ENCODE peak calls at places on chromosome 22, in nine cellular contexts. One of them, this sample, is unnamed.
A peak's percentile ranks its signal among the peaks of the same experiment; 100 is the strongest.

GRCh38 chr22:42404266-42404665 is 27.9 kb downstream of the NFAM1 start:
- DNase-seq in PC-3: no peak
- DNase-seq in activated naive CD4-positive, alpha-beta T cell: no peak
- DNase-seq in NCI-H446: no peak
- DNase-seq in effector CD4-positive, alpha-beta T cell: no peak
- DNase-seq in MCF 10A: no peak
- DNase-seq in RWPE1: no peak
- DNase-seq in NCI-H345: no peak
- DNase-seq in AG20443: no peak
- DNase-seq in this sample: no peak

GRCh38 chr22:40401532-40401931 is 31.1 kb downstream of the SGSM3 start:
- DNase-seq in activated naive CD4-positive, alpha-beta T cell: no peak
- DNase-seq in PC-3: no peak
- DNase-seq in effector CD4-positive, alpha-beta T cell: peak; percentile 42
- DNase-seq in NCI-H345: no peak
- DNase-seq in NCI-H446: no peak
- DNase-seq in RWPE1: no peak
- DNase-seq in AG20443: no peak
- DNase-seq in MCF 10A: no peak
- DNase-seq in this sample: no peak

GRCh38 chr22:49241174-49241851 is 586.4 kb downstream of the BRD1 start:
- DNase-seq in effector CD4-positive, alpha-beta T cell: no peak
- DNase-seq in activated naive CD4-positive, alpha-beta T cell: no peak
- DNase-seq in NCI-H345: no peak
- DNase-seq in RWPE1: no peak
- DNase-seq in NCI-H446: no peak
- DNase-seq in PC-3: no peak
- DNase-seq in MCF 10A: no peak
- DNase-seq in AG20443: no peak
- DNase-seq in this sample: no peak

GRCh38 chr22:49765951-49766350 is 61.7 kb downstream of the BRD1 start:
- DNase-seq in NCI-H446: no peak
- DNase-seq in RWPE1: no peak
- DNase-seq in activated naive CD4-positive, alpha-beta T cell: no peak
- DNase-seq in effector CD4-positive, alpha-beta T cell: no peak
- DNase-seq in PC-3: no peak
- DNase-seq in MCF 10A: no peak
- DNase-seq in NCI-H345: no peak
- DNase-seq in AG20443: no peak
- DNase-seq in this sample: peak; percentile 19

GRCh38 chr22:23237841-23238240 is 57.5 kb downstream of the BCR start:
- DNase-seq in RWPE1: no peak
- DNase-seq in NCI-H345: no peak
- DNase-seq in PC-3: no peak
- DNase-seq in MCF 10A: no peak
- DNase-seq in effector CD4-positive, alpha-beta T cell: no peak
- DNase-seq in NCI-H446: no peak
- DNase-seq in AG20443: no peak
- DNase-seq in activated naive CD4-positive, alpha-beta T cell: no peak
- DNase-seq in this sample: no peak

GRCh38 chr22:40594924-40595323 is 41.6 kb downstream of the MRTFA start:
- DNase-seq in activated naive CD4-positive, alpha-beta T cell: no peak
- DNase-seq in NCI-H345: no peak
- DNase-seq in AG20443: no peak
- DNase-seq in NCI-H446: no peak
- DNase-seq in effector CD4-positive, alpha-beta T cell: no peak
- DNase-seq in RWPE1: no peak
- DNase-seq in PC-3: no peak
- DNase-seq in MCF 10A: peak; percentile 65
- DNase-seq in this sample: no peak

GRCh38 chr22:50012201-50013181 is at the start of gene IL17REL:
- DNase-seq in AG20443: peak; percentile 80
- DNase-seq in NCI-H446: no peak
- DNase-seq in PC-3: peak; percentile 20
- DNase-seq in NCI-H345: no peak
- DNase-seq in RWPE1: no peak
- DNase-seq in activated naive CD4-positive, alpha-beta T cell: no peak
- DNase-seq in effector CD4-positive, alpha-beta T cell: no peak
- DNase-seq in MCF 10A: no peak
- DNase-seq in this sample: no peak

GRCh38 chr22:26549902-26550497 is 37.7 kb upstream of the TFIP11 start:
- DNase-seq in MCF 10A: no peak
- DNase-seq in NCI-H446: no peak
- DNase-seq in activated naive CD4-positive, alpha-beta T cell: no peak
- DNase-seq in AG20443: no peak
- DNase-seq in RWPE1: no peak
- DNase-seq in PC-3: no peak
- DNase-seq in effector CD4-positive, alpha-beta T cell: no peak
- DNase-seq in NCI-H345: no peak
- DNase-seq in this sample: no peak

GRCh38 chr22:17994424-17995108 is 29.8 kb downstream of the MICAL3 start:
- DNase-seq in activated naive CD4-positive, alpha-beta T cell: no peak
- DNase-seq in NCI-H446: no peak
- DNase-seq in MCF 10A: no peak
- DNase-seq in AG20443: no peak
- DNase-seq in RWPE1: no peak
- DNase-seq in PC-3: no peak
- DNase-seq in effector CD4-positive, alpha-beta T cell: no peak
- DNase-seq in NCI-H345: no peak
- DNase-seq in this sample: no peak

GRCh38 chr22:41449321-41449720 is 2.7 kb upstream of the TOB2 start:
- DNase-seq in effector CD4-positive, alpha-beta T cell: no peak
- DNase-seq in AG20443: no peak
- DNase-seq in PC-3: no peak
- DNase-seq in NCI-H345: no peak
- DNase-seq in MCF 10A: no peak
- DNase-seq in activated naive CD4-positive, alpha-beta T cell: no peak
- DNase-seq in RWPE1: no peak
- DNase-seq in NCI-H446: no peak
- DNase-seq in this sample: no peak

GRCh38 chr22:36461665-36462474 is 19.6 kb downstream of the TXN2 start:
- DNase-seq in PC-3: peak; percentile 84
- DNase-seq in effector CD4-positive, alpha-beta T cell: no peak
- DNase-seq in AG20443: peak; percentile 63
- DNase-seq in NCI-H345: no peak
- DNase-seq in RWPE1: peak; percentile 62
- DNase-seq in activated naive CD4-positive, alpha-beta T cell: no peak
- DNase-seq in MCF 10A: peak; percentile 77
- DNase-seq in NCI-H446: no peak
- DNase-seq in this sample: peak; percentile 96

GRCh38 chr22:11627436-11627797 is 3900.6 kb upstream of the OR11H1 start:
- DNase-seq in RWPE1: no peak
- DNase-seq in AG20443: no peak
- DNase-seq in PC-3: no peak
- DNase-seq in NCI-H446: no peak
- DNase-seq in MCF 10A: no peak
- DNase-seq in effector CD4-positive, alpha-beta T cell: no peak
- DNase-seq in activated naive CD4-positive, alpha-beta T cell: no peak
- DNase-seq in NCI-H345: no peak
- DNase-seq in this sample: no peak

GRCh38 chr22:38788417-38788816 is 5.5 kb downstream of the DNAL4 start:
- DNase-seq in NCI-H345: no peak
- DNase-seq in RWPE1: no peak
- DNase-seq in effector CD4-positive, alpha-beta T cell: no peak
- DNase-seq in NCI-H446: peak; percentile 46
- DNase-seq in AG20443: peak; percentile 81
- DNase-seq in activated naive CD4-positive, alpha-beta T cell: no peak
- DNase-seq in PC-3: peak; percentile 26
- DNase-seq in MCF 10A: peak; percentile 69
- DNase-seq in this sample: peak; percentile 55

GRCh38 chr22:28773461-28773867 is 969 bp downstream of the CCDC117 start:
- DNase-seq in MCF 10A: peak; percentile 25
- DNase-seq in PC-3: no peak
- DNase-seq in NCI-H446: no peak
- DNase-seq in NCI-H345: no peak
- DNase-seq in activated naive CD4-positive, alpha-beta T cell: no peak
- DNase-seq in effector CD4-positive, alpha-beta T cell: no peak
- DNase-seq in AG20443: peak; percentile 60
- DNase-seq in RWPE1: peak; percentile 8
- DNase-seq in this sample: no peak

GRCh38 chr22:22554324-22555284 is 4.5 kb downstream of the PRAME start:
- DNase-seq in PC-3: no peak
- DNase-seq in activated naive CD4-positive, alpha-beta T cell: no peak
- DNase-seq in AG20443: no peak
- DNase-seq in effector CD4-positive, alpha-beta T cell: no peak
- DNase-seq in RWPE1: no peak
- DNase-seq in NCI-H345: no peak
- DNase-seq in NCI-H446: no peak
- DNase-seq in MCF 10A: no peak
- DNase-seq in this sample: no peak

GRCh38 chr22:30292069-30292970 is 3.0 kb upstream of the CASTOR1 start:
- DNase-seq in NCI-H345: no peak
- DNase-seq in NCI-H446: no peak
- DNase-seq in RWPE1: no peak
- DNase-seq in effector CD4-positive, alpha-beta T cell: no peak
- DNase-seq in PC-3: no peak
- DNase-seq in MCF 10A: no peak
- DNase-seq in AG20443: no peak
- DNase-seq in activated naive CD4-positive, alpha-beta T cell: no peak
- DNase-seq in this sample: no peak

GRCh38 chr22:49993649-49994360 is 18.8 kb downstream of the IL17REL start:
- DNase-seq in activated naive CD4-positive, alpha-beta T cell: no peak
- DNase-seq in NCI-H446: no peak
- DNase-seq in AG20443: no peak
- DNase-seq in NCI-H345: no peak
- DNase-seq in RWPE1: no peak
- DNase-seq in PC-3: no peak
- DNase-seq in effector CD4-positive, alpha-beta T cell: no peak
- DNase-seq in MCF 10A: no peak
- DNase-seq in this sample: peak; percentile 47

GRCh38 chr22:23521442-23522113 is 58.5 kb downstream of the IGLL1 start:
- DNase-seq in AG20443: peak; percentile 99
- DNase-seq in NCI-H446: peak; percentile 96
- DNase-seq in NCI-H345: peak; percentile 97
- DNase-seq in MCF 10A: peak; percentile 77
- DNase-seq in activated naive CD4-positive, alpha-beta T cell: peak; percentile 19
- DNase-seq in effector CD4-positive, alpha-beta T cell: peak; percentile 36
- DNase-seq in RWPE1: peak; percentile 81
- DNase-seq in PC-3: peak; percentile 76
- DNase-seq in this sample: peak; percentile 94

GRCh38 chr22:46674367-46674781 is 54.2 kb downstream of the GRAMD4 start:
- DNase-seq in NCI-H345: no peak
- DNase-seq in activated naive CD4-positive, alpha-beta T cell: peak; percentile 77
- DNase-seq in AG20443: no peak
- DNase-seq in PC-3: no peak
- DNase-seq in effector CD4-positive, alpha-beta T cell: peak; percentile 85
- DNase-seq in NCI-H446: no peak
- DNase-seq in MCF 10A: no peak
- DNase-seq in RWPE1: no peak
- DNase-seq in this sample: peak; percentile 45

GRCh38 chr22:40425082-40425481 is 54.7 kb downstream of the SGSM3 start:
- DNase-seq in NCI-H345: no peak
- DNase-seq in NCI-H446: no peak
- DNase-seq in effector CD4-positive, alpha-beta T cell: no peak
- DNase-seq in PC-3: no peak
- DNase-seq in AG20443: no peak
- DNase-seq in MCF 10A: no peak
- DNase-seq in activated naive CD4-positive, alpha-beta T cell: no peak
- DNase-seq in RWPE1: no peak
- DNase-seq in this sample: no peak

GRCh38 chr22:27554106-27554814 is 247.3 kb downstream of the MN1 start:
- DNase-seq in effector CD4-positive, alpha-beta T cell: no peak
- DNase-seq in RWPE1: peak; percentile 5
- DNase-seq in NCI-H345: no peak
- DNase-seq in NCI-H446: no peak
- DNase-seq in AG20443: peak; percentile 72
- DNase-seq in activated naive CD4-positive, alpha-beta T cell: no peak
- DNase-seq in PC-3: peak; percentile 10
- DNase-seq in MCF 10A: peak; percentile 35
- DNase-seq in this sample: no peak

GRCh38 chr22:20803696-20804324 is 29.9 kb downstream of the SERPIND1 start:
- DNase-seq in AG20443: peak; percentile 52
- DNase-seq in MCF 10A: peak; percentile 39
- DNase-seq in activated naive CD4-positive, alpha-beta T cell: no peak
- DNase-seq in RWPE1: no peak
- DNase-seq in NCI-H446: peak; percentile 7
- DNase-seq in PC-3: peak; percentile 35
- DNase-seq in NCI-H345: no peak
- DNase-seq in effector CD4-positive, alpha-beta T cell: no peak
- DNase-seq in this sample: peak; percentile 45

GRCh38 chr22:35306350-35306967 is 6.8 kb downstream of the TOM1 start:
- DNase-seq in NCI-H345: no peak
- DNase-seq in effector CD4-positive, alpha-beta T cell: no peak
- DNase-seq in AG20443: no peak
- DNase-seq in PC-3: no peak
- DNase-seq in RWPE1: no peak
- DNase-seq in MCF 10A: no peak
- DNase-seq in NCI-H446: no peak
- DNase-seq in activated naive CD4-positive, alpha-beta T cell: no peak
- DNase-seq in this sample: no peak

GRCh38 chr22:46045459-46046298 is 68.7 kb upstream of the WNT7B start:
- DNase-seq in MCF 10A: no peak
- DNase-seq in AG20443: no peak
- DNase-seq in NCI-H345: no peak
- DNase-seq in effector CD4-positive, alpha-beta T cell: no peak
- DNase-seq in PC-3: no peak
- DNase-seq in activated naive CD4-positive, alpha-beta T cell: no peak
- DNase-seq in NCI-H446: no peak
- DNase-seq in RWPE1: no peak
- DNase-seq in this sample: peak; percentile 54

GRCh38 chr22:19811811-19812771 is 42.6 kb downstream of the GNB1L start:
- DNase-seq in activated naive CD4-positive, alpha-beta T cell: no peak
- DNase-seq in MCF 10A: no peak
- DNase-seq in effector CD4-positive, alpha-beta T cell: no peak
- DNase-seq in NCI-H446: no peak
- DNase-seq in NCI-H345: no peak
- DNase-seq in RWPE1: no peak
- DNase-seq in AG20443: no peak
- DNase-seq in PC-3: no peak
- DNase-seq in this sample: peak; percentile 13

GRCh38 chr22:44331881-44332714 is 19.3 kb upstream of the SHISAL1 start:
- DNase-seq in AG20443: peak; percentile 67
- DNase-seq in NCI-H446: no peak
- DNase-seq in PC-3: peak; percentile 11
- DNase-seq in MCF 10A: peak; percentile 41
- DNase-seq in activated naive CD4-positive, alpha-beta T cell: no peak
- DNase-seq in NCI-H345: peak; percentile 14
- DNase-seq in effector CD4-positive, alpha-beta T cell: no peak
- DNase-seq in RWPE1: no peak
- DNase-seq in this sample: no peak

GRCh38 chr22:39175127-39176066 is 22.9 kb upstream of the CBX7 start:
- DNase-seq in PC-3: peak; percentile 2
- DNase-seq in activated naive CD4-positive, alpha-beta T cell: no peak
- DNase-seq in NCI-H446: no peak
- DNase-seq in effector CD4-positive, alpha-beta T cell: no peak
- DNase-seq in NCI-H345: no peak
- DNase-seq in RWPE1: no peak
- DNase-seq in MCF 10A: peak; percentile 25
- DNase-seq in AG20443: no peak
- DNase-seq in this sample: no peak

GRCh38 chr22:36374603-36375024 is 13.2 kb downstream of the MYH9 start:
- DNase-seq in RWPE1: peak; percentile 81
- DNase-seq in PC-3: peak; percentile 84
- DNase-seq in activated naive CD4-positive, alpha-beta T cell: no peak
- DNase-seq in NCI-H446: no peak
- DNase-seq in effector CD4-positive, alpha-beta T cell: peak; percentile 54
- DNase-seq in MCF 10A: peak; percentile 98
- DNase-seq in AG20443: no peak
- DNase-seq in NCI-H345: no peak
- DNase-seq in this sample: no peak

GRCh38 chr22:37533995-37534394 is 14.8 kb upstream of the CARD10 start:
- DNase-seq in NCI-H446: no peak
- DNase-seq in effector CD4-positive, alpha-beta T cell: no peak
- DNase-seq in NCI-H345: no peak
- DNase-seq in activated naive CD4-positive, alpha-beta T cell: no peak
- DNase-seq in MCF 10A: peak; percentile 91
- DNase-seq in AG20443: peak; percentile 62
- DNase-seq in RWPE1: no peak
- DNase-seq in PC-3: peak; percentile 74
- DNase-seq in this sample: no peak

GRCh38 chr22:22752199-22752555 is 107.8 kb downstream of the GGTLC2 start:
- DNase-seq in PC-3: no peak
- DNase-seq in RWPE1: no peak
- DNase-seq in NCI-H446: no peak
- DNase-seq in activated naive CD4-positive, alpha-beta T cell: no peak
- DNase-seq in AG20443: no peak
- DNase-seq in NCI-H345: no peak
- DNase-seq in MCF 10A: no peak
- DNase-seq in effector CD4-positive, alpha-beta T cell: no peak
- DNase-seq in this sample: no peak

GRCh38 chr22:45878051-45878764 is 98.8 kb downstream of the WNT7B start:
- DNase-seq in effector CD4-positive, alpha-beta T cell: no peak
- DNase-seq in NCI-H345: peak; percentile 36
- DNase-seq in activated naive CD4-positive, alpha-beta T cell: no peak
- DNase-seq in MCF 10A: no peak
- DNase-seq in RWPE1: no peak
- DNase-seq in NCI-H446: no peak
- DNase-seq in PC-3: no peak
- DNase-seq in AG20443: no peak
- DNase-seq in this sample: peak; percentile 49

This sample was measured in breast epithelium.